ENCODE peak calls at places on chromosome 3, in five cellular contexts. H, E, X, T and Z are unnamed samples.

GRCh38 chr3:19190602-19191001 is 42.3 kb downstream of the KCNH8 start:
- DNase-seq in E (no peak), T (no peak), H (no peak), X (no peak), Z (no peak)

GRCh38 chr3:185153861-185154629 is 1.2 kb upstream of the C3orf70 start:
- DNase-seq in E (no peak), T (peak; percentile 24), X (no peak), H (no peak), Z (no peak)

GRCh38 chr3:110343376-110343775 is 728.2 kb upstream of the NECTIN3 start:
- DNase-seq in T (no peak), E (no peak), H (no peak), X (no peak), Z (no peak)

GRCh38 chr3:105304487-105304886 is 62.2 kb upstream of the ALCAM start:
- DNase-seq in T (no peak), E (no peak), H (no peak), X (no peak), Z (no peak)

GRCh38 chr3:55161256-55161655 is 233.4 kb upstream of the LRTM1 start:
- DNase-seq in T (no peak), E (no peak), X (no peak), H (no peak), Z (no peak)

GRCh38 chr3:48402281-48402732 is 27.6 kb downstream of the PLXNB1 start:
- DNase-seq in E (peak; percentile 65), X (no peak), H (peak; percentile 61), T (peak; percentile 98), Z (no peak)

GRCh38 chr3:139317660-139318430 is 26.0 kb upstream of the MRPS22 start:
- DNase-seq in X (no peak), H (no peak), T (no peak), E (no peak), Z (no peak)

GRCh38 chr3:124783696-124784095 is 53.4 kb downstream of the UMPS start:
- DNase-seq in E (peak; percentile 6), X (no peak), T (no peak), H (no peak), Z (no peak)

GRCh38 chr3:154050766-154051165 is 70.4 kb upstream of the ARHGEF26 start:
- DNase-seq in X (no peak), E (no peak), T (no peak), H (no peak), Z (no peak)

GRCh38 chr3:74420538-74421128 is 193.8 kb downstream of the CNTN3 start:
- DNase-seq in E (no peak), H (no peak), X (no peak), T (no peak), Z (no peak)

GRCh38 chr3:187017511-187018230 is 87.3 kb downstream of the ST6GAL1 start:
- DNase-seq in H (no peak), T (no peak), X (no peak), E (no peak), Z (no peak)
- H3K4me1 ChIP-seq in H (no peaks in the 10 kb centered on the region), T (no peaks in the 10 kb centered on the region), X (peaks cover 58% of the 10 kb centered on the region), E (peaks cover 29% of the 10 kb centered on the region), Z (peaks cover 51% of the 10 kb centered on the region)

GRCh38 chr3:150254199-150254786 is 153.8 kb upstream of the TSC22D2 start:
- DNase-seq in T (no peak), H (peak; percentile 43), E (no peak), X (no peak), Z (no peak)
- H3K4me1 ChIP-seq in T (no peaks in the 10 kb centered on the region), H (no peaks in the 10 kb centered on the region), E (no peaks in the 10 kb centered on the region), X (no peaks in the 10 kb centered on the region), Z (no peaks in the 10 kb centered on the region)

GRCh38 chr3:29334652-29335189 is 53.9 kb downstream of the RBMS3 start:
- DNase-seq in X (no peak), T (no peak), H (no peak), E (no peak), Z (no peak)
- H3K4me1 ChIP-seq in X (no peaks in the 10 kb centered on the region), T (peaks cover 6% of the 10 kb centered on the region), H (peaks cover 14% of the 10 kb centered on the region), E (peaks cover 37% of the 10 kb centered on the region), Z (no peaks in the 10 kb centered on the region)

GRCh38 chr3:111694471-111694870 is 99.3 kb upstream of the ZBED2 start:
- DNase-seq in T (no peak), X (no peak), H (no peak), E (no peak), Z (no peak)
- H3K4me1 ChIP-seq in T (no peaks in the 10 kb centered on the region), X (peaks cover 12% of the 10 kb centered on the region), H (no peaks in the 10 kb centered on the region), E (no peaks in the 10 kb centered on the region), Z (peaks cover 12% of the 10 kb centered on the region)

GRCh38 chr3:194844046-194844445 is 158.4 kb downstream of the FAM43A start:
- DNase-seq in T (no peak), X (no peak), H (no peak), E (no peak), Z (no peak)
- H3K4me1 ChIP-seq in T (no peaks in the 10 kb centered on the region), X (no peaks in the 10 kb centered on the region), H (no peaks in the 10 kb centered on the region), E (no peaks in the 10 kb centered on the region), Z (no peaks in the 10 kb centered on the region)

DNA sequence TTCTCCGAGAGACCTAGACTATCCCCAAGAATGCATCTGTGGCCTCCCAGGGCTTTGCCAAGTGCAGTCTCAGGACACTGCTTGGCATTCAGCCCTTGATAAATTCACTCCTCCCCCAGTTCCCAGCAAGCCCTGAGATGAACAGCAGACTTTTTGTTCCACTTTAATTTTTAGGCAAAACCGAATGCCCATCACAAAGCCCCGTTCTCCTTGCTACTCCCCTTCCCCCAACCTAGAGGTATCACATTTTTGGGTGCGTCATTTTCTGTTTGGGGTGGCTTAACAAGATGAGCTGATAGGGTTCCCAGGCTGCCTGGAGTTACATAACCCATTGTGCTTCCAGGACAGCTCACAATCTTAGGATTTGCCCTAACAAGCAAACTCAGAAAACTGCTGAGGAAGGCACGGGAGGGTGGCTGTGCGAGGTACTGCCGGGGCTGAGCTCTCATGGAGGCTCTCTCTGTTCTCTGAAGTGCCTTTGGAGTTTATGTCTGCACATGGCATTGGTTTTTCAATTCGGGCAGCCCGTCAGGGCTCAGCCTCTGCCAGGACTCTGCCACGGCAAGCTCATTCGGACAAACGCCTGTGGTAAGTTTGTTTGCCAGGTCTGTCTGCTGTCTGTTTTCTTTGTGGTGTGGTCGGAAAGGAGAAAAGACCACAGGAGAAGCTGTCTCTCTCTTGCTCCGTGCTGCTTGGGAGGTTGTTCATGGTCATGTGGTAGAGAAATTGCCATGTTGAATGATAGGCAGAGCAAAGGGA is at the start of gene TRAK1:
- DNase-seq in E (no peak), X (no peak), H (peak; percentile 44), T (peak; percentile 72), Z (no peak)
- H3K4me1 ChIP-seq in E (no peaks in the 10 kb centered on the region), X (no peaks in the 10 kb centered on the region), H (peaks cover 3% of the 10 kb centered on the region), T (no peaks in the 10 kb centered on the region), Z (no peaks in the 10 kb centered on the region)